ENCODE peak calls at places on chromosomes 16 and 17, in seven cellular contexts. Q is RWPE1, K is testis, N is gastrocnemius medialis, U is Peyer's patch, B is AG09319, L is endothelial cell. F is an unnamed sample.

GRCh38 chr16:68227850-68228553 is 7.9 kb downstream of the ESRP2 start:
- DNase-seq in Q (no peak), K (peak; percentile 8), N (peak; percentile 88), U (peak; percentile 45), B (no peak), L (no peak), F (no peak)

GRCh38 chr17:21058098-21058893 is 15.5 kb upstream of the USP22 start:
- DNase-seq in Q (no peak), K (no peak), N (no peak), U (no peak), B (no peak), L (no peak), F (no peak)

GRCh38 chr16:3059041-3059722 is 6.3 kb upstream of the IL32 start:
- DNase-seq in Q (peak; percentile 87), K (peak; percentile 83), N (peak; percentile 82), U (peak; percentile 93), B (peak; percentile 65), L (peak; percentile 96), F (peak; percentile 95)

GRCh38 chr16:71367243-71367976 is 8.9 kb downstream of the CALB2 start:
- DNase-seq in Q (peak; percentile 41), K (peak; percentile 72), N (no peak), U (peak; percentile 54), B (no peak), L (peak; percentile 86), F (peak; percentile 80)

GRCh38 chr17:6574689-6575595 is 18.6 kb upstream of the PITPNM3 start:
- DNase-seq in Q (peak; percentile 44), K (peak; percentile 37), N (no peak), U (peak; percentile 77), B (no peak), L (no peak), F (peak; percentile 40)

GRCh38 chr17:11996722-11997146 is 541 bp downstream of the ZNF18 start:
- DNase-seq in Q (peak; percentile 31), K (peak; percentile 50), N (peak; percentile 37), U (peak; percentile 71), B (no peak), L (no peak), F (no peak)

GRCh38 chr17:20293501-20293900 is 173.8 kb downstream of the LGALS9B start:
- DNase-seq in Q (no peak), K (no peak), N (no peak), U (no peak), B (no peak), L (no peak), F (no peak)

GRCh38 chr17:81163051-81163695 is 2.1 kb upstream of the PVALEF start:
- DNase-seq in Q (no peak), K (no peak), N (no peak), U (no peak), B (no peak), L (no peak), F (no peak)

GRCh38 chr17:38509772-38510423 is 81.6 kb downstream of the ARHGAP23 start:
- DNase-seq in Q (no peak), K (no peak), N (no peak), U (no peak), B (no peak), L (peak; percentile 37), F (peak; percentile 44)

GRCh38 chr16:22369221-22369811 is 5.1 kb downstream of the CDR2 start:
- DNase-seq in Q (no peak), K (no peak), N (no peak), U (no peak), B (no peak), L (no peak), F (no peak)

GRCh38 chr17:59764292-59764741 is 56.9 kb downstream of the VMP1 start:
- DNase-seq in Q (no peak), K (no peak), N (no peak), U (no peak), B (no peak), L (no peak), F (no peak)

GRCh38 chr16:31886227-31886626 is 12.6 kb downstream of the ZNF267 start:
- DNase-seq in Q (no peak), K (no peak), N (no peak), U (no peak), B (no peak), L (no peak), F (no peak)

GRCh38 chr16:11224096-11224893 is 31.7 kb downstream of the SOCS1 start:
- DNase-seq in Q (no peak), K (peak; percentile 81), N (peak; percentile 93), U (peak; percentile 97), B (no peak), L (no peak), F (peak; percentile 66)

GRCh38 chr16:9139965-9140364 is 48.5 kb downstream of the HAPSTR1 start:
- DNase-seq in Q (peak; percentile 38), K (peak; percentile 56), N (no peak), U (no peak), B (no peak), L (peak; percentile 41), F (no peak)

GRCh38 chr16:929674-930073 is 41.1 kb downstream of the LMF1 start:
- DNase-seq in Q (no peak), K (no peak), N (no peak), U (no peak), B (no peak), L (no peak), F (no peak)

GRCh38 chr17:77235370-77236080 is 94.8 kb downstream of the SEC14L1 start:
- DNase-seq in Q (no peak), K (peak; percentile 32), N (no peak), U (no peak), B (peak; percentile 46), L (no peak), F (no peak)

GRCh38 chr17:30210366-30210765 is 25.1 kb downstream of the SLC6A4 start:
- DNase-seq in Q (no peak), K (no peak), N (no peak), U (no peak), B (no peak), L (no peak), F (no peak)

GRCh38 chr17:18156171-18156975 is 27.3 kb upstream of the ALKBH5 start:
- DNase-seq in Q (no peak), K (no peak), N (no peak), U (no peak), B (no peak), L (no peak), F (no peak)
- TF ChIP-seq CTCF in Q (no peak), K (no peak), N (no peak), U (no peak), B (no peak), L (no peak), F (no peak)

DNA sequence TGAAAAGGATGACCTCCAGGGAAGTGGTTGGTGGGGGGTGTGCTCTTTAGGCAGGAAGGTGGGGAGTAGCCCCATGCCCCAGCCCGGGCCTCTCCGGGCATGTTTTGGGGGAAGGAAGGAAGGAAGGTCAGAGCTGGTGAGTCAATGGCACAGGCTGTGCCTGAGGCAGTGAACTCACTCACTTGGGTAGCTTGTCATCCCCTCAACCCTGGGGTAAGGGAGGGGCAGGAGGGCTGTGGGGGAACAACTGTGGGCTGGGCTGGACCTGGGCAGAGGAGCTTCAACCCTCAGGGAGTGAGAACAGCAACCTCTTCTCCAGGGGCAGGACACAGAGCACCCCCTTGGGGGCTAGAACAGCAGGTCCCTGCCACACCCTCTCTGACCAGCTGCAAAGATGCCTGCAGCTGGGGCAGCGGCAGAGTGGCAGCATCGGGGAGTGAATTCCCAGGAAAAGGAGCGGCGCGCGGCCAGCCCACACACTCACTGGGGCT is 6.3 kb downstream of the CSF3 start:
- DNase-seq in Q (peak; percentile 97), K (no peak), N (peak; percentile 72), U (no peak), B (peak; percentile 44), L (no peak), F (no peak)
- TF ChIP-seq CTCF in Q (no peak), K (no peak), N (no peak), U (no peak), B (no peak), L (no peak), F (no peak)

GRCh38 chr16:66418165-66418962 is 8.7 kb upstream of the BEAN1 start:
- DNase-seq in Q (no peak), K (no peak), N (no peak), U (peak; percentile 15), B (no peak), L (no peak), F (no peak)
- TF ChIP-seq CTCF in Q (no peak), K (no peak), N (no peak), U (no peak), B (no peak), L (no peak), F (no peak)

DNA sequence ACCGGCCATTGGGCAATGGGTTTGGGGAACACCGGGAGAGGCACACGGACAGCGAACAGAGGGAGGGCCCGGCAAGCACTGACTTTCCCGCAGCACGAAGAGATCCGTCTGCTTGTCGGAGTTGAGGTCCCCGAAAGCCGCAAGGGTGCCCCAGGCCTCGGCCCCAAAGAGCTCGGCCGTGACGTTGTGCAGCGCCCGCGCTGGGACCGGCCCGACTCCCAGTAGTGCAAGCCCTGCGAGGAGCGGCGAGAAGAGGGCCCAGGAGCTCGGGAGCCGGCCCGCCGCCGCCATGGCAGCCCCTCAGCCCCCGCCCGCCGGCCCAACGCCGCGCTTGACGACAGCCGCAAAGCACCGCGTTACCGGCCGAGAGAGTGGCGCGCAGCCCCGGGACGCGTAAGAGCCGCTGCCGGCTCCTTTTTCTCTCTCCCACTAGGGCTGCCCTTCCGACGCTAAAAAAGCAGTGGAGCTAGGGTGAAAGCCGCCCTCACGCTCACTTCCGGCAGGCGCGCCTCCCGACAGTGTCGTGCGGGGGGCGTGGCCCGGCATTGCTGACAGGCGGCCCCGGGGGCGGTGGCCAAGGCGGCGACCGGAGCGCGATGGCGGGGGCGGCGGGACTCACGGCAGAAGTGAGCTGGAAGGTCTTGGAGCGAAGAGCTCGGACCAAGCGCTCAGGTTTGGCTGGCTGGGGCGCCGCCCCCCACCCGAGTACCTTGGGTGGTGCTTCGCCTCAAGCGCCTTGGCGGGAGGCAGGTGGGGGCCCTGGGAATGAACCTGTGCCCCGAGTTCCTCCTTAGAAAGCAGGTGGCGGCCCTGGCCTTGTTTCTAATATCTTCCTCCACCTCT is at the start of the genes ITFG1 and PHKB:
- DNase-seq in Q (peak; percentile 77), K (peak; percentile 93), N (peak; percentile 93), U (peak; percentile 97), B (peak; percentile 72), L (peak; percentile 94), F (peak; percentile 96)
- TF ChIP-seq CTCF in Q (no peak), K (no peak), N (no peak), U (peak; percentile 33), B (no peak), L (no peak), F (no peak)

DNA sequence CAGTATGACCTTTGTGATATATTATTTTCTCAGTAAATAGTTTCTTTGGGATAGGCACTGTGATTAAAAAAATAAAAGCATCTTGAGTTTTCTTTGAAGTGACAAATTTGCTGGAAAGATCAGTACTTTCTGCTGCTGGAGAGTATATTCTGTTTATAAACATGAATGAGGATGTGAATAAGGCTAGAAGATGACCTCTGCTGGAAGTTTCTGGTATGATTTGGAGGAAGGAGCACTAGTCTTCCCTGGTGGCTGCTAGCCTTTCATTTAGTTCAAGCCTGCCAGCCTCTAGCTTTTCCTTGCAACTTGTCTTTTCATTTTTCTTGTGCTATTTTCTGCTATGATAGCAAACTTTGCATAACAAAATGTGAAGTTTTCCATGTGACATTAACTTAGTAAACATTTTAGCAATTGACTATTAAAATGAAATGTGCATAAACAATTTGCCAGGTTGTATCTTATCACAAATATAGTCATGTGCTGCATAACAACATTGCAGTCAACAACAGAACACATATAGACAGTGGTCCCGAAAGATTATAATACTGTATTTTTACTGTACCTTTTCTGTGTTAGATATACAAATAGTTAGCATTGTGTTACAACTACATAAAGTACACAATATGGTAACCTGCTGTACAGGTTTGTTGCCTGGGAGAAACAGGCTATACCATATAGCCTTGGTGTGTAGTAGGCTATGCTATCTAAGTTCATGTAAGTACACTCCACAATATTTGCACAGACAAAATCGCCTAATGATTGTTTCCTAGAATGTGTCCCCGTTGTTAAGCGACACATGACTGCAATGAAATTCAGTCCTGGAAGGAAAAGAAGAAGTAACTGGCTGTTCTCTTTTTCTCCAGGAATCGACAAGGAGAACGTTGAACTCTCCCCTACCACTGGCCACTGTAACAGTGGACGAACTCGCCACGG is 18.1 kb upstream of the RAB11FIP4 start:
- DNase-seq in Q (peak; percentile 26), K (no peak), N (no peak), U (no peak), B (peak; percentile 32), L (no peak), F (no peak)
- TF ChIP-seq CTCF in Q (peak; percentile 67), K (no peak), N (peak; percentile 27), U (peak; percentile 65), B (peak; percentile 70), L (no peak), F (peak; percentile 43)